ENCODE peak calls at places on chromosomes 13 and 19, in five cellular contexts. E, Y, V, O and W are unnamed samples.

GRCh38 chr13:74287672-74288169 is 153.5 kb upstream of the KLF12 start:
- DNase-seq in E (peak; percentile 81), Y (peak; percentile 71), V (peak; percentile 66), O (peak; percentile 58), W (peak; percentile 43)

GRCh38 chr13:41601718-41602445 is 144.5 kb downstream of the RGCC start:
- DNase-seq in E (no peak), Y (no peak), V (no peak), O (no peak), W (no peak)

GRCh38 chr13:22432690-22433089 is 748.1 kb upstream of the SGCG start:
- DNase-seq in E (no peak), Y (no peak), V (no peak), O (no peak), W (no peak)

GRCh38 chr13:98856983-98857382 is 104.5 kb upstream of the SLC15A1 start:
- DNase-seq in E (no peak), Y (no peak), V (no peak), O (no peak), W (peak; percentile 36)

GRCh38 chr13:40644838-40645620 is 21.4 kb downstream of the FOXO1 start:
- DNase-seq in E (no peak), Y (no peak), V (no peak), O (no peak), W (no peak)

GRCh38 chr13:33355470-33355869 is 69.9 kb upstream of the STARD13 start:
- DNase-seq in E (peak; percentile 85), Y (no peak), V (no peak), O (peak; percentile 31), W (peak; percentile 54)

GRCh38 chr13:51978836-51979556 is 32.3 kb downstream of the ATP7B start:
- DNase-seq in E (peak; percentile 23), Y (no peak), V (no peak), O (no peak), W (no peak)

GRCh38 chr19:44869728-44870470 is 21.2 kb upstream of the TOMM40 start:
- DNase-seq in E (peak; percentile 94), Y (no peak), V (no peak), O (peak; percentile 62), W (no peak)

GRCh38 chr19:10112037-10112751 is 701 bp downstream of the P2RY11 start:
- DNase-seq in E (peak; percentile 24), Y (no peak), V (no peak), O (no peak), W (no peak)

GRCh38 chr19:7191946-7192691 is 102.1 kb downstream of the INSR start:
- DNase-seq in E (no peak), Y (no peak), V (no peak), O (peak; percentile 56), W (no peak)

GRCh38 chr19:40416918-40417713 is 3.9 kb upstream of the PRX start:
- DNase-seq in E (peak; percentile 39), Y (no peak), V (no peak), O (peak; percentile 57), W (peak; percentile 56)

GRCh38 chr13:47696677-47697076 is 304.4 kb downstream of the SUCLA2 start:
- DNase-seq in E (no peak), Y (peak; percentile 29), V (no peak), O (no peak), W (no peak)

GRCh38 chr13:19959141-19959830 is 759 bp downstream of the ZMYM2 start:
- DNase-seq in E (peak; percentile 61), Y (peak; percentile 60), V (peak; percentile 27), O (peak; percentile 64), W (peak; percentile 42)

GRCh38 chr19:18488403-18488723 is 33.5 kb downstream of the ELL start:
- DNase-seq in E (no peak), Y (no peak), V (no peak), O (no peak), W (peak; percentile 69)

GRCh38 chr13:42056146-42056545 is 7.7 kb downstream of the DGKH start:
- DNase-seq in E (no peak), Y (no peak), V (no peak), O (no peak), W (no peak)

GRCh38 chr13:42495751-42496150 is 78.2 kb upstream of the TNFSF11 start:
- DNase-seq in E (no peak), Y (no peak), V (no peak), O (no peak), W (no peak)

GRCh38 chr19:42092350-42092749 is 16.4 kb downstream of the ZNF574 start:
- DNase-seq in E (peak; percentile 25), Y (peak; percentile 61), V (no peak), O (no peak), W (no peak)

GRCh38 chr19:7560271-7560670 is 24.8 kb downstream of the PNPLA6 start:
- DNase-seq in E (no peak), Y (no peak), V (no peak), O (no peak), W (no peak)

GRCh38 chr13:82330499-82330898 is 1551.8 kb downstream of the SLITRK1 start:
- DNase-seq in E (peak; percentile 24), Y (no peak), V (no peak), O (no peak), W (no peak)

GRCh38 chr19:18868380-18869230 is 27.4 kb downstream of the CERS1 start:
- DNase-seq in E (peak; percentile 25), Y (no peak), V (no peak), O (no peak), W (no peak)

GRCh38 chr13:112711528-112712265 is 21.9 kb downstream of the ATP11A start:
- DNase-seq in E (peak; percentile 99), Y (peak; percentile 93), V (peak; percentile 84), O (peak; percentile 91), W (peak; percentile 85)

GRCh38 chr19:35777411-35777841 is 2.1 kb downstream of the ARHGAP33 start:
- DNase-seq in E (no peak), Y (peak; percentile 77), V (no peak), O (no peak), W (no peak)

GRCh38 chr19:5805465-5806132 is 732 bp downstream of the NRTN start:
- DNase-seq in E (peak; percentile 60), Y (peak; percentile 90), V (peak; percentile 71), O (peak; percentile 84), W (no peak)

GRCh38 chr13:60094385-60095088 is 69.2 kb downstream of the DIAPH3 start:
- DNase-seq in E (no peak), Y (no peak), V (no peak), O (no peak), W (no peak)

GRCh38 chr19:39038098-39038497 is 5.7 kb upstream of the FBXO27 start:
- DNase-seq in E (peak; percentile 61), Y (peak; percentile 83), V (peak; percentile 69), O (peak; percentile 29), W (no peak)

GRCh38 chr13:96710166-96710866 is 284.0 kb downstream of the OXGR1 start:
- DNase-seq in E (no peak), Y (peak; percentile 55), V (no peak), O (peak; percentile 30), W (no peak)

GRCh38 chr19:1651061-1651547 is 1.3 kb downstream of the TCF3 start:
- DNase-seq in E (peak; percentile 38), Y (no peak), V (peak; percentile 32), O (no peak), W (no peak)

GRCh38 chr19:29495971-29496441 is 29.8 kb upstream of the VSTM2B start:
- DNase-seq in E (no peak), Y (peak; percentile 13), V (no peak), O (no peak), W (no peak)

GRCh38 chr13:79451500-79451962 is 29.4 kb upstream of the NDFIP2 start:
- DNase-seq in E (peak; percentile 89), Y (peak; percentile 42), V (no peak), O (peak; percentile 80), W (no peak)

GRCh38 chr13:34720618-34721017 is 221.5 kb upstream of the NBEA start:
- DNase-seq in E (no peak), Y (no peak), V (no peak), O (no peak), W (no peak)

GRCh38 chr19:29287061-29287460 is 74.1 kb upstream of the UQCRFS1 start:
- DNase-seq in E (no peak), Y (no peak), V (no peak), O (no peak), W (no peak)

GRCh38 chr19:50356691-50357177 is 8.7 kb downstream of the NAPSA start:
- DNase-seq in E (no peak), Y (no peak), V (no peak), O (no peak), W (no peak)

GRCh38 chr19:13024958-13025653 is 29.8 kb downstream of the NFIX start:
- DNase-seq in E (no peak), Y (peak; percentile 71), V (no peak), O (no peak), W (peak; percentile 53)

GRCh38 chr13:111252449-111253124 is 67.9 kb upstream of the TEX29 start:
- DNase-seq in E (no peak), Y (no peak), V (no peak), O (no peak), W (no peak)

GRCh38 chr19:11018743-11019142 is 57.9 kb downstream of the SMARCA4 start:
- DNase-seq in E (no peak), Y (no peak), V (no peak), O (no peak), W (no peak)

DNA sequence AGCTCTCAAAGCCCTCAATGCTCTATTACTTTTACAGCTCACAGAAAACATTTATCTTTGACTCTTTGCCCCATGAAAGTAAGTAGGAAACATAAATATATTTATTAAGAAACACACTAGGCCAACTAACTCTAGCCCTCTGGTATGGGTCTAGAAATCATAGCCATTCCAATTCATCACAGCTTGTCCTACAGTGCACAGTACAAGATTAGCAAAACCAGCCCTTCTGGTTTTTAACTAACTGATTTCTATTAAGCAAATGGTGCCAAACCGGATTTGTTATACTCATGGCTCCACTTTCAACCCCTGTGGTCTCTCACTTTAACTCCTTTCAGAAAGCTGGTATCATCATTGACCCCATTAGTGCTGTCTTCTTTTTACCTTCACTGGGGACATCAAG is 5.6 kb upstream of the LRRC63 start:
- DNase-seq in E (no peak), Y (no peak), V (no peak), O (no peak), W (no peak)
- H3K4me1 ChIP-seq in E (peaks cover 19% of the 10 kb centered on the region), Y (no peaks in the 10 kb centered on the region), V (peaks cover 4% of the 10 kb centered on the region), O (peaks cover 31% of the 10 kb centered on the region), W (no peaks in the 10 kb centered on the region)

DNA sequence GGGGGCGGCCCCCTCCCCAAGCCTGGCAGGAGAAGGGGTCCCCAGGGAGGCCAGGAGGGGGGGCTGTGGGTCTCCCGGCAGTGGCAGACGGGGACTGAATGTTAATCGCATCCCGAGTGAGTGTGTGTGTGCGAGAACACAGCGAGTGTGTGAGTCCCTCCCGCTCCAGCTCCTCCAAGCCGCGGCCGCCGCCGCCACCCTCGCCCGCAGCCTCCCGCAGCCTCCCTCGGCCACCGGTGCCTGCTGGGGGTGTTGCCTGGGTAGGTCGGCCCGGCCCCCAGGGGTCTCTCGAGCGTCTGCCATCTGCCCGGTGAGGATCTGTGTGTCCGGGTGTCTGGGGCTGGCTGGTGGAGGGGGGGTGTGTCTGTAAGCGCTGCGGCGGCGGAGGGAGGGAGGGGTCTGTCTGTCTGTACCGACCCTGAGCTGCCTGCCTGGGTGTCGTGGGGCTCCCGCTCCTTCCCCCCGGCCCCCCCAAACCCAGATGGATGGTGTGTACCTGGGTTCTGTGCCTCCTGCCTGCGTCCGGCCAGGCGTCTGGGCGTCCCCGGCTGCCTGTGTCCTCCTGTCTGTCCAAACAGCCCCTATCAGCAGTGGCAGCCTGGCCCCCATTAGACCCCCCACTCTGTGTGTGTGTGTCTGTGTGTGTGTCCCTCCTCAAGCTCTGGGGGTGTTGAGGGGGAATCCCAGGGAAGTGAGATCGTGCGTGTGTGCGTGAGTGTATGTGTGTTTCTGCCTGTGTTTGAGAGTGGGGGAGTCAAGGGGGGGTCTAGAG is at the start of gene GRIN2D:
- DNase-seq in E (peak; percentile 47), Y (peak; percentile 64), V (peak; percentile 38), O (no peak), W (no peak)
- H3K4me1 ChIP-seq in E (peaks cover 17% of the 10 kb centered on the region), Y (peaks cover 6% of the 10 kb centered on the region), V (peaks cover 14% of the 10 kb centered on the region), O (no peaks in the 10 kb centered on the region), W (peaks cover 4% of the 10 kb centered on the region)

GRCh38 chr13:46166221-46166584 is 15.8 kb downstream of the LCP1 start:
- DNase-seq in E (no peak), Y (no peak), V (no peak), O (no peak), W (no peak)
- H3K4me1 ChIP-seq in E (peaks cover 22% of the 10 kb centered on the region), Y (no peaks in the 10 kb centered on the region), V (no peaks in the 10 kb centered on the region), O (no peaks in the 10 kb centered on the region), W (no peaks in the 10 kb centered on the region)

GRCh38 chr19:32387701-32388392 is 17.7 kb upstream of the DPY19L3 start:
- DNase-seq in E (peak; percentile 20), Y (no peak), V (no peak), O (no peak), W (no peak)
- H3K4me1 ChIP-seq in E (peaks cover 5% of the 10 kb centered on the region), Y (no peaks in the 10 kb centered on the region), V (no peaks in the 10 kb centered on the region), O (no peaks in the 10 kb centered on the region), W (no peaks in the 10 kb centered on the region)